ENCODE peak calls at places on chromosome 10, in seven cellular contexts. E, H, Z, P, Y, A and M are unnamed samples.

GRCh38 chr10:113616244-113617074 is 47.4 kb downstream of the NRAP start:
- DNase-seq in A (peak), P (peak), Y (no peak), H (no peak), Z (no peak), E (no peak), M (no peak)

GRCh38 chr10:78062296-78062695 is 28.6 kb downstream of the RPS24 start:
- DNase-seq in Z (no peak), Y (no peak), P (no peak), H (no peak), E (no peak), A (no peak), M (no peak)

GRCh38 chr10:38979535-38979934 is 885.4 kb downstream of the ZNF37A start:
- DNase-seq in A (no peak), Z (no peak), E (no peak), P (no peak), H (no peak), Y (no peak), M (no peak)

GRCh38 chr10:43901302-43901701 is 252.6 kb upstream of the ZNF32 start:
- DNase-seq in Y (no peak), E (no peak), P (no peak), Z (no peak), H (no peak), A (no peak), M (no peak)

GRCh38 chr10:108471420-108471819 is 1306.9 kb upstream of the SORCS1 start:
- DNase-seq in H (no peak), E (no peak), P (no peak), Y (no peak), Z (no peak), A (no peak), M (no peak)

GRCh38 chr10:78899996-78900714 is 168.6 kb upstream of the ZMIZ1 start:
- DNase-seq in Z (no peak), H (no peak), A (no peak), E (peak), Y (peak), P (no peak), M (peak)

GRCh38 chr10:7300327-7300726 is 110.5 kb downstream of the SFMBT2 start:
- DNase-seq in Z (peak), A (no peak), Y (peak), P (no peak), E (no peak), H (no peak), M (peak)

GRCh38 chr10:121886997-121887622 is 40.7 kb downstream of the ATE1 start:
- DNase-seq in H (peak), A (peak), Y (peak), E (peak), P (peak), Z (peak), M (peak)

DNA sequence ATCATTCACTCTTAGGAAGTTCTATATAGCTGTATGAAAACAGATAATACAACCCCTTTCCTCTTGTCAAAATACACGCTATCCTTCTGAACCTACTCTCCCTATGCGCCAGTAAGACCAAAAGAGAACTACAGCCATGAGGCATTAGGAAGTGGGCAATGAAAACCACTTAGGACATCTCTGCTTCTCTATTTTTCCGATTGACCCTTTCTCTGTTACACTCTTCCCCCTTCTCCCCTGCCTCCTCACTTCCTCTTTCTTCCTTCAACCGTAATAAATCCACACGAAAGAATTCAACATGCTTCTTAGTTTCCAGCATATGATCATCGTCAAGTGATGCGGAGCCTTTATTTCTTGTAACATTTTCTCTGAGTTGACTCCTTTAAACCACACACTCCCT is 101.0 kb upstream of the WDR11 start:
- DNase-seq in A (no peak), P (no peak), Y (no peak), Z (no peak), H (no peak), E (no peak), M (no peak)
- H3K4me3 ChIP-seq in A (no peak), P (no peak), Y (no peak), Z (no peak), H (no peak), E (no peak), M (no peak)

GRCh38 chr10:58642283-58642682 is 129.6 kb downstream of the BICC1 start:
- DNase-seq in P (no peak), Z (peak), A (no peak), H (no peak), Y (peak), E (no peak), M (no peak)
- H3K4me3 ChIP-seq in P (no peak), Z (no peak), A (no peak), H (no peak), Y (no peak), E (no peak), M (no peak)

DNA sequence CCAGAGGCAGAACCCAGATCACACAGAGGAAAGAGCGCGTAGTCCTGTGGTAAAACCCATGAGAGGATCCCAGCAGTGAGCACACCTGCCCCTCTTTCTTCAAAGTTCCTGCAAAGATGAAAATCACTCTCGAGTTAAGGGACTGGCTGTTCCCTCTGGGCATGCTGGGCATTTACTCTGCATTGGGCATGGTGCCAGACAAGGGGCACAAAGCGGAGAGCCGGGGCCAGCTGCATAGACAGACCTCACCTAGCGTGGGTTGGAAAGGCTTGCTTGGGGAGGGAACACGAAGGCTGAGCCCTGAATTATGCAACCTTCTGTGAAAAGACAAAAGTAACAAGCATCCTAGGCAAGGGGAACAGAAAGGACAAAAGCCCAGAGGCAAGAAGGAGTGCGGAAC is 120.0 kb upstream of the TCERG1L start:
- DNase-seq in P (no peak), Y (no peak), Z (no peak), E (no peak), H (no peak), A (no peak), M (no peak)
- H3K4me3 ChIP-seq in P (no peak), Y (no peak), Z (no peak), E (no peak), H (no peak), A (no peak), M (no peak)

GRCh38 chr10:90087197-90088007 is 386.0 kb downstream of the KIF20B start:
- DNase-seq in Z (peak), E (no peak), P (no peak), A (peak), H (no peak), Y (peak), M (peak)

GRCh38 chr10:90089724-90090123 is 388.3 kb downstream of the KIF20B start:
- DNase-seq in Y (no peak), H (no peak), A (no peak), E (no peak), Z (no peak), P (no peak), M (no peak)

GRCh38 chr10:90088008-90088322 is 386.6 kb downstream of the KIF20B start:
- DNase-seq in A (no peak), E (no peak), P (no peak), Y (no peak), H (no peak), Z (no peak), M (no peak)
- H3K4me3 ChIP-seq in A (no peak), E (no peak), P (no peak), Y (no peak), H (no peak), Z (no peak), M (no peak)

GRCh38 chr10:119455609-119456434 is 86.7 kb downstream of the RGS10 start:
- DNase-seq in H (no peak), Z (no peak), E (no peak), P (peak), Y (no peak), A (no peak), M (no peak)
- H3K4me3 ChIP-seq in H (no peak), Z (no peak), E (no peak), P (no peak), Y (no peak), A (no peak), M (no peak)

GRCh38 chr10:86078639-86079035 is 288.0 kb downstream of the GRID1 start:
- DNase-seq in H (no peak), E (no peak), Y (no peak), P (no peak), A (no peak), Z (no peak), M (no peak)
- H3K4me3 ChIP-seq in H (no peak), E (no peak), Y (no peak), P (no peak), A (no peak), Z (no peak), M (no peak)

DNA sequence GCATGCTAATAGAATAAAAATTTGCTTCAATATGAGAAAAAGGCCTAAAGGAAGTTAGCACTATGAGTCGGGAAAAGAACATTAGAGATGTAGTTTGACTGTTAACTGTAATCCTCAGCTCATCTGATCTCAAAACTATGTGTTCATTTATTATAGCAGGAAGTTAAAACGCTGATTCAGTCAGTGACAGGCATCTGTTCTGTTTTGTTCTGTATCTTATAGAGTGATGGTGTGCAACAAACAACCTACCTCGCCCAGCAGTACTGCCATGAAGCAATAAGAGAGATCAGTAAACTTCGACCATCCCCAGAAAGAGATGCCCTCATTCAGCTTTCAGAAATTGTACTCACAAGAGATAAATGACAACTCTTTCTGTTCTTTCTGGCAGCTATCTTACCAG is 48.6 kb downstream of the PDSS1 start:
- DNase-seq in A (no peak), Y (no peak), E (no peak), H (no peak), Z (no peak), P (no peak), M (no peak)
- H3K4me3 ChIP-seq in A (no peak), Y (no peak), E (no peak), H (no peak), Z (no peak), P (no peak), M (no peak)

GRCh38 chr10:29646238-29646902 is 11.6 kb upstream of the SVIL start:
- DNase-seq in H (no peak), Z (peak), A (peak), Y (peak), P (no peak), E (no peak), M (peak)
- H3K4me3 ChIP-seq in H (no peak), Z (no peak), A (peak), Y (peak), P (no peak), E (no peak), M (no peak)